ENCODE peak calls at places on chromosome 21, in six cellular contexts. G is IMR-90, F is H9, B is GM23338, P is neural progenitor cell, L is PC-3. T is an unnamed sample.

GRCh38 chr21:32735524-32735923 is 7.7 kb upstream of the SYNJ1 start:
- DNase-seq in G (no peak), F (no peak), B (peak; percentile 57), P (no peak), L (no peak), T (no peak)

GRCh38 chr21:15005391-15005790 is 59.4 kb downstream of the NRIP1 start:
- DNase-seq in G (peak; percentile 38), F (peak; percentile 75), B (peak; percentile 88), P (peak; percentile 26), L (no peak), T (peak; percentile 22)

GRCh38 chr21:15815285-15815684 is 85.5 kb downstream of the USP25 start:
- DNase-seq in G (no peak), F (no peak), B (no peak), P (no peak), L (no peak), T (no peak)

GRCh38 chr21:16534408-16535099 is 804.8 kb downstream of the USP25 start:
- DNase-seq in G (peak; percentile 32), F (no peak), B (no peak), P (no peak), L (no peak), T (peak; percentile 89)

GRCh38 chr21:32734214-32734613 is 6.4 kb upstream of the SYNJ1 start:
- DNase-seq in G (no peak), F (no peak), B (no peak), P (no peak), L (no peak), T (no peak)

GRCh38 chr21:14815001-14815400 is 249.8 kb downstream of the NRIP1 start:
- DNase-seq in G (no peak), F (no peak), B (no peak), P (no peak), L (no peak), T (no peak)

GRCh38 chr21:36337099-36337509 is 17.1 kb downstream of the MORC3 start:
- DNase-seq in G (peak; percentile 78), F (no peak), B (no peak), P (no peak), L (peak; percentile 76), T (peak; percentile 68)

GRCh38 chr21:29382029-29382654 is 83.4 kb downstream of the BACH1 start:
- DNase-seq in G (peak; percentile 75), F (no peak), B (no peak), P (no peak), L (peak; percentile 87), T (peak; percentile 90)

GRCh38 chr21:33308586-33309490 is 15.9 kb upstream of the IFNAR1 start:
- DNase-seq in G (peak; percentile 55), F (no peak), B (no peak), P (no peak), L (no peak), T (peak; percentile 83)

GRCh38 chr21:21963911-21964310 is 965.7 kb downstream of the NCAM2 start:
- DNase-seq in G (no peak), F (no peak), B (no peak), P (no peak), L (no peak), T (no peak)

GRCh38 chr21:23131177-23131576 is 2133.0 kb downstream of the NCAM2 start:
- DNase-seq in G (no peak), F (no peak), B (peak; percentile 11), P (peak; percentile 8), L (peak; percentile 45), T (no peak)

GRCh38 chr21:27802816-27803475 is 836.1 kb upstream of the ADAMTS5 start:
- DNase-seq in G (peak; percentile 31), F (peak; percentile 57), B (peak; percentile 82), P (peak; percentile 67), L (peak; percentile 70), T (no peak)

GRCh38 chr21:24869862-24870261 is 737.4 kb downstream of the MRPL39 start:
- DNase-seq in G (no peak), F (no peak), B (no peak), P (no peak), L (no peak), T (no peak)

GRCh38 chr21:36323032-36323431 is 3.0 kb downstream of the MORC3 start:
- DNase-seq in G (peak; percentile 20), F (no peak), B (no peak), P (no peak), L (peak; percentile 36), T (no peak)

GRCh38 chr21:33543505-33544129 is 779 bp downstream of the SON start:
- DNase-seq in G (no peak), F (peak; percentile 66), B (no peak), P (peak; percentile 87), L (peak; percentile 47), T (no peak)

GRCh38 chr21:31198575-31198974 is 145.5 kb downstream of the TIAM1 start:
- DNase-seq in G (peak; percentile 62), F (no peak), B (peak; percentile 71), P (peak; percentile 57), L (peak; percentile 85), T (peak; percentile 79)

GRCh38 chr21:17752171-17752570 is 67.0 kb downstream of the C21orf91 start:
- DNase-seq in G (no peak), F (no peak), B (no peak), P (no peak), L (no peak), T (no peak)

GRCh38 chr21:32710069-32710784 is 17.6 kb downstream of the SYNJ1 start:
- DNase-seq in G (no peak), F (no peak), B (peak; percentile 32), P (peak; percentile 25), L (no peak), T (no peak)

GRCh38 chr21:30126575-30126974 is 40.0 kb downstream of the CLDN17 start:
- DNase-seq in G (no peak), F (no peak), B (no peak), P (no peak), L (peak; percentile 6), T (no peak)

GRCh38 chr21:36261459-36261858 is 58.5 kb upstream of the MORC3 start:
- DNase-seq in G (no peak), F (no peak), B (no peak), P (no peak), L (no peak), T (no peak)

GRCh38 chr21:20527691-20528090 is 470.5 kb upstream of the NCAM2 start:
- DNase-seq in G (no peak), F (no peak), B (no peak), P (no peak), L (no peak), T (no peak)

GRCh38 chr21:46212721-46213484 is 15.7 kb downstream of the LSS start:
- DNase-seq in G (no peak), F (no peak), B (no peak), P (no peak), L (no peak), T (no peak)
- H4K20me1 ChIP-seq in G (peaks cover 12% of the 10 kb centered on the region), F (no peaks in the 10 kb centered on the region), B (peaks cover 3% of the 10 kb centered on the region), P (no peaks in the 10 kb centered on the region), L (no peaks in the 10 kb centered on the region), T (no peaks in the 10 kb centered on the region)

GRCh38 chr21:46152939-46153258 is 2.5 kb downstream of the FTCD start:
- DNase-seq in G (no peak), F (no peak), B (no peak), P (no peak), L (no peak), T (no peak)
- H2AFZ ChIP-seq in G (peak overlapping the region; percentile 90), F (no peak overlapping the region), B (no peak overlapping the region), P (peak overlapping the region; percentile 84), L (no peak overlapping the region), T (peak overlapping the region; percentile 68)

DNA sequence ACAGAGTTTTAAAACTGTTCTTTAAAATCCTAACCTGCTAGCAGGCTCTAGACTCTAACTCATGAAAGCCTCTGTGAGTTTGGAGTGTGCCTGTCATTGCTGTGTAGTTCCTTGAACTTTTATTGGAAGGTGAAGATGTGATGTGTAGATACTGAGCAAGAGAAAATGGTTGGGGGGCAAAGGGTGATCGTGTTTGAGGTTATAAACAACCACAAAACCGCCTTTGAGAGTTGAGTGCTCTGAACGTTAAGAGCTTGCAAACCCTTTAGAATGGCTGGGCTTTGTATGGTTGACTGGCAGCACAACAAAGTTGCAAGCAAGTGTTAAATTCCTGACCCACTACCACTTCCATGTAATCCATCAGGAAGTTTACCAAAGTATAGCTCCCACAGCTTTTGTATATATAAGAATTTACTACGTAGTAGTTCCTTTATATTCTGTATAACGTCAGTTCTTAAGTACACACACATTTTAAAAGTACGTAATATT is 19.6 kb downstream of the BACE2 start:
- DNase-seq in G (no peak), F (no peak), B (no peak), P (no peak), L (no peak), T (no peak)
- H4K20me1 ChIP-seq in G (no peaks in the 10 kb centered on the region), F (no peaks in the 10 kb centered on the region), B (no peaks in the 10 kb centered on the region), P (no peaks in the 10 kb centered on the region), L (no peaks in the 10 kb centered on the region), T (no peaks in the 10 kb centered on the region)

GRCh38 chr21:39483917-39484316 is 32.1 kb downstream of the SH3BGR start:
- DNase-seq in G (peak; percentile 52), F (no peak), B (no peak), P (no peak), L (peak; percentile 48), T (peak; percentile 74)

GRCh38 chr21:39484711-39485264 is 33.0 kb downstream of the SH3BGR start:
- DNase-seq in G (no peak), F (no peak), B (no peak), P (peak; percentile 39), L (no peak), T (peak; percentile 17)

DNA sequence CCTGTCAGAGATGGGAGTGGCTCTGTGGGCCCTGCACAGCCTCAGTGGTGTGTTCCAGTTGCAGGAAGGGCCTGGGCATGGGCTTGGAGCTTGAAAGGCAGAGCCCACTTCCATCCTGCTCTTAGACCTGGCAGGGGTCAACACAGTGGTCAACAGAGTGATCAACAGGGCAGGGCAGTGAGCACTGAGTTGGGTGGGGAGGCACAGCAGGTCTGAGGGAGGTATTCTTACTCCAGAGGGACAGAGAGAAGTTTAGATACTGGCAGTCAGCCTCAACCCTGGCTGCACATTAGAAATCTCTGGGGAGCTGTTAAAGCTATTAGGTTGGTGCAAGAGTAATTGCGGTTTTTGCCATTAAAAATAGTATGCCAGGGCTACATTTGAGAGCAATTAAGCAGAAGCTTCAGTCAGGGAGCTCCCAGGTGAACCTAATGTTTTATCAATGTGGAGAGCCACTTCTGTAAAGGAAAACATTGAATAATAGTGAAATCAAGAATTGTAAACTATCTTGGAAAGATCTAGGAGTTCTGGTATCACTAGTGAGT is 37.7 kb downstream of the SH3BGR start:
- DNase-seq in G (no peak), F (no peak), B (no peak), P (no peak), L (no peak), T (no peak)
- H2AFZ ChIP-seq in G (no peak overlapping the region), F (no peak overlapping the region), B (no peak overlapping the region), P (no peak overlapping the region), L (no peak overlapping the region), T (no peak overlapping the region)

DNA sequence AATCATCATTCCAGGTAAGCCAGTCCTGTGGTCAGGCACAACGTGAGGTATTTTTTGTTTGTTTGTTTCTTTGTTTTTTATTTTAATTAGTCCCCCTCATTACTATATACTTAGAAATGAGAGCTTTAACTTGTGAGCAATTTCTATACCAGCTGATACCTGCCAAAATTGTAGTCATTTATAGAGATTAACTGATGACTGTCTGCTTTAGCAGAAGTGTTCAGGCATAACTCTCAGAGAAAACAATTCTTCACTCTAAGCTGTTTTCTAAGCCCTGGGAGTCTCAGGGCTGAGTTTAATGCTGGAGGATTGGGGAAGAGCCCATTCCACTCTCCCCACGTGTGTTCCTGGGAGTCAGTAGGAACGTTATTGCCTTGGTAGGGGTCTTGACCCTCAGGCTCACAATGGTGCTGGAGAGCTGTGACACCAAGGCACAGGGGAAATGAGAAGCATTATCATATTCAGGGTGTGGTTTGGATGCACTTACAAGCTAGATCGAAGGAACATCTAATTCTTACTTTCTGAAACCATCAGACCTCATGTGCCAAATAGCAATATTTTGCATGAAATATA is 168.2 kb downstream of the CLIC6 start:
- DNase-seq in G (no peak), F (no peak), B (no peak), P (no peak), L (no peak), T (no peak)
- H4K20me1 ChIP-seq in G (peaks cover 70% of the 10 kb centered on the region), F (no peaks in the 10 kb centered on the region), B (no peaks in the 10 kb centered on the region), P (no peaks in the 10 kb centered on the region), L (peaks cover 6% of the 10 kb centered on the region), T (peaks cover 2% of the 10 kb centered on the region)